ENCODE peak calls at places on chromosomes 13 and 19, in eight cellular contexts. E is NCI-H1092; B is upper lobe of left lung; L is suprapubic skin; T is stimulated activated naive CD4-positive, alpha-beta T cell treated with Interleukin-2 at 50 U/mL for 16 hours; P is non-pigmented ciliary epithelial cell; O is GM12892; F is SW480. Y is an unnamed sample.

GRCh38 chr13:63208811-63209210 is 1793.2 kb upstream of the PCDH20 start:
- DNase-seq in O (no peak), P (no peak), E (no peak), F (no peak), B (no peak), T (no peak), L (no peak), Y (no peak)

GRCh38 chr13:114285166-114285808 is 3.9 kb downstream of the UPF3A start:
- DNase-seq in L (no peak), B (no peak), O (no peak), E (no peak), P (no peak), F (no peak), T (no peak), Y (no peak)

GRCh38 chr13:27636624-27637288 is 15.1 kb downstream of the POLR1D start:
- DNase-seq in F (no peak), O (no peak), B (no peak), T (no peak), E (no peak), P (no peak), L (no peak), Y (no peak)

GRCh38 chr13:47794963-47795362 is 206.1 kb downstream of the SUCLA2 start:
- DNase-seq in T (no peak), B (no peak), F (peak), O (peak), P (no peak), E (no peak), L (no peak), Y (peak)

GRCh38 chr19:53545271-53546065 is 7.5 kb downstream of the ZNF331 start:
- DNase-seq in P (no peak), T (no peak), L (no peak), B (peak), F (no peak), O (no peak), E (no peak), Y (no peak)

GRCh38 chr13:50599046-50599445 is 244.4 kb downstream of the DLEU7 start:
- DNase-seq in P (no peak), E (no peak), L (no peak), B (no peak), O (no peak), T (no peak), F (no peak), Y (no peak)

GRCh38 chr13:24216176-24216575 is 55.7 kb downstream of the SPATA13 start:
- DNase-seq in B (no peak), L (no peak), E (no peak), O (no peak), T (no peak), F (no peak), P (no peak), Y (no peak)

GRCh38 chr13:71879129-71879535 is 12.1 kb upstream of the DACH1 start:
- DNase-seq in F (peak), P (peak), T (no peak), B (no peak), E (peak), O (no peak), L (no peak), Y (peak)

GRCh38 chr13:40777166-40777956 is 6.4 kb upstream of the MRPS31 start:
- DNase-seq in O (no peak), L (no peak), B (no peak), P (no peak), T (peak), E (peak), F (peak), Y (peak)

GRCh38 chr13:31261241-31261640 is 61.5 kb downstream of the B3GLCT start:
- DNase-seq in L (no peak), T (no peak), B (no peak), P (no peak), O (no peak), E (no peak), F (no peak), Y (peak)

GRCh38 chr13:28885191-28885590 is 65.1 kb downstream of the MTUS2 start:
- DNase-seq in F (no peak), L (no peak), E (no peak), O (no peak), T (no peak), B (no peak), P (no peak), Y (no peak)

GRCh38 chr19:49497047-49497789 is 984 bp downstream of the RPS11 start:
- DNase-seq in F (peak), P (no peak), T (peak), B (peak), E (no peak), L (peak), O (peak), Y (peak)

GRCh38 chr13:57437587-57437986 is 194.0 kb upstream of the PCDH17 start:
- DNase-seq in T (no peak), O (no peak), E (no peak), P (no peak), B (no peak), L (no peak), F (no peak), Y (no peak)

GRCh38 chr19:49690073-49690655 is 752 bp upstream of the CPT1C start:
- DNase-seq in T (no peak), B (no peak), F (no peak), O (no peak), E (no peak), P (no peak), L (peak), Y (no peak)

GRCh38 chr19:49524812-49525455 is 2.9 kb upstream of the RCN3 start:
- DNase-seq in B (no peak), P (no peak), E (no peak), F (no peak), O (no peak), T (no peak), L (no peak), Y (no peak)

GRCh38 chr13:46604226-46604968 is 51.4 kb downstream of the LRCH1 start:
- DNase-seq in O (no peak), E (no peak), P (no peak), F (peak), B (no peak), L (no peak), T (no peak), Y (no peak)

GRCh38 chr19:18202759-18203407 is 959 bp downstream of the RAB3A start:
- DNase-seq in T (peak), F (no peak), O (no peak), B (no peak), P (no peak), L (no peak), E (peak), Y (no peak)

GRCh38 chr19:40246292-40247073 is 20.0 kb upstream of the CCNP start:
- DNase-seq in P (no peak), T (no peak), B (no peak), F (no peak), E (no peak), L (no peak), O (no peak), Y (no peak)

GRCh38 chr13:75258159-75258782 is 223.7 kb downstream of the TBC1D4 start:
- DNase-seq in O (no peak), B (no peak), L (no peak), E (peak), P (no peak), T (no peak), F (peak), Y (peak)

GRCh38 chr19:384801-385169 is 24.2 kb downstream of the C2CD4C start:
- DNase-seq in P (no peak), O (no peak), T (no peak), E (no peak), F (no peak), L (no peak), B (peak), Y (no peak)

GRCh38 chr19:42436006-42436405 is 6.7 kb downstream of the CXCL17 start:
- DNase-seq in T (no peak), L (no peak), P (no peak), E (no peak), B (peak), F (no peak), O (no peak), Y (no peak)

GRCh38 chr19:51341976-51342580 is at the start of gene VSIG10L:
- DNase-seq in L (no peak), T (no peak), P (no peak), E (no peak), F (no peak), B (no peak), O (no peak), Y (peak)

GRCh38 chr19:2791876-2792275 is 6.6 kb downstream of the THOP1 start:
- DNase-seq in E (no peak), T (no peak), L (no peak), P (no peak), F (no peak), O (no peak), B (no peak), Y (no peak)

GRCh38 chr19:18007605-18007938 is 398 bp upstream of the ARRDC2 start:
- DNase-seq in T (no peak), E (no peak), O (no peak), P (no peak), L (no peak), F (no peak), B (no peak), Y (no peak)

GRCh38 chr19:15871570-15871969 is 26.3 kb downstream of the CYP4F2 start:
- DNase-seq in O (no peak), E (no peak), P (no peak), T (no peak), L (no peak), B (no peak), F (peak), Y (peak)

GRCh38 chr19:10915511-10916091 is 12.8 kb downstream of the YIPF2 start:
- DNase-seq in L (peak), P (no peak), O (no peak), T (no peak), B (no peak), F (no peak), E (no peak), Y (no peak)

GRCh38 chr13:114044486-114044885 is 70.6 kb upstream of the C13orf46 start:
- DNase-seq in B (no peak), E (no peak), O (no peak), F (no peak), P (no peak), T (no peak), L (no peak), Y (no peak)

GRCh38 chr13:25114220-25114619 is 18.3 kb downstream of the PABPC3 start:
- DNase-seq in T (peak), F (peak), O (peak), P (peak), L (no peak), B (peak), E (peak), Y (peak)